ENCODE peak calls at places on chromosomes 13 and 19, in six cellular contexts. One of them, this sample, is unnamed.
A peak's percentile ranks its signal among the peaks of the same experiment; 100 is the strongest.

GRCh38 chr19:17754634-17755532 is 3.6 kb downstream of the FCHO1 start:
- DNase-seq in HL-60: no peak
- DNase-seq in brain microvascular endothelial cell: no peak
- DNase-seq in tibial artery: no peak
- DNase-seq in kidney epithelial cell: no peak
- DNase-seq in A673: no peak
- DNase-seq in this sample: no peak

GRCh38 chr19:40745402-40745780 is 4.9 kb downstream of the ACTMAP start:
- DNase-seq in HL-60: no peak
- DNase-seq in brain microvascular endothelial cell: peak; percentile 39
- DNase-seq in tibial artery: no peak
- DNase-seq in kidney epithelial cell: peak; percentile 32
- DNase-seq in A673: no peak
- DNase-seq in this sample: no peak

GRCh38 chr13:38898481-38898880 is 92.2 kb downstream of the STOML3 start:
- DNase-seq in HL-60: no peak
- DNase-seq in brain microvascular endothelial cell: no peak
- DNase-seq in tibial artery: no peak
- DNase-seq in kidney epithelial cell: no peak
- DNase-seq in A673: no peak
- DNase-seq in this sample: no peak

GRCh38 chr19:53780506-53780905 is 43.6 kb downstream of the NLRP12 start:
- DNase-seq in HL-60: no peak
- DNase-seq in brain microvascular endothelial cell: no peak
- DNase-seq in tibial artery: no peak
- DNase-seq in kidney epithelial cell: no peak
- DNase-seq in A673: no peak
- DNase-seq in this sample: no peak

GRCh38 chr19:5360003-5360820 is 19.6 kb upstream of the PTPRS start:
- DNase-seq in HL-60: no peak
- DNase-seq in brain microvascular endothelial cell: no peak
- DNase-seq in tibial artery: no peak
- DNase-seq in kidney epithelial cell: no peak
- DNase-seq in A673: no peak
- DNase-seq in this sample: no peak

GRCh38 chr13:28320209-28320608 is 174.7 kb downstream of the FLT1 start:
- DNase-seq in HL-60: no peak
- DNase-seq in brain microvascular endothelial cell: no peak
- DNase-seq in tibial artery: no peak
- DNase-seq in kidney epithelial cell: no peak
- DNase-seq in A673: no peak
- DNase-seq in this sample: no peak

GRCh38 chr19:56217039-56217949 is 15.2 kb downstream of the ZSCAN5C start:
- DNase-seq in HL-60: no peak
- DNase-seq in brain microvascular endothelial cell: peak; percentile 26
- DNase-seq in tibial artery: no peak
- DNase-seq in kidney epithelial cell: no peak
- DNase-seq in A673: peak; percentile 70
- DNase-seq in this sample: peak; percentile 1

GRCh38 chr13:34037636-34038325 is 219.8 kb downstream of the RFC3 start:
- DNase-seq in HL-60: no peak
- DNase-seq in brain microvascular endothelial cell: no peak
- DNase-seq in tibial artery: no peak
- DNase-seq in kidney epithelial cell: no peak
- DNase-seq in A673: no peak
- DNase-seq in this sample: no peak

GRCh38 chr13:79710376-79710775 is 229.4 kb downstream of the NDFIP2 start:
- DNase-seq in HL-60: peak; percentile 31
- DNase-seq in brain microvascular endothelial cell: no peak
- DNase-seq in tibial artery: no peak
- DNase-seq in kidney epithelial cell: peak; percentile 26
- DNase-seq in A673: peak; percentile 85
- DNase-seq in this sample: peak; percentile 27

GRCh38 chr13:99758465-99759162 is 213.0 kb downstream of the ZIC5 start:
- DNase-seq in HL-60: no peak
- DNase-seq in brain microvascular endothelial cell: no peak
- DNase-seq in tibial artery: no peak
- DNase-seq in kidney epithelial cell: no peak
- DNase-seq in A673: no peak
- DNase-seq in this sample: no peak

GRCh38 chr13:47908200-47908902 is 92.7 kb downstream of the SUCLA2 start:
- DNase-seq in HL-60: no peak
- DNase-seq in brain microvascular endothelial cell: peak; percentile 82
- DNase-seq in tibial artery: no peak
- DNase-seq in kidney epithelial cell: peak; percentile 25
- DNase-seq in A673: no peak
- DNase-seq in this sample: no peak

GRCh38 chr13:100597253-100597652 is 8.7 kb upstream of the GGACT start:
- DNase-seq in HL-60: no peak
- DNase-seq in brain microvascular endothelial cell: peak; percentile 24
- DNase-seq in tibial artery: no peak
- DNase-seq in kidney epithelial cell: no peak
- DNase-seq in A673: no peak
- DNase-seq in this sample: no peak

GRCh38 chr13:33051632-33052031 is 35.4 kb downstream of the KL start:
- DNase-seq in HL-60: no peak
- DNase-seq in brain microvascular endothelial cell: no peak
- DNase-seq in tibial artery: no peak
- DNase-seq in kidney epithelial cell: no peak
- DNase-seq in A673: no peak
- DNase-seq in this sample: no peak

GRCh38 chr13:36839281-36839680 is 20.3 kb downstream of the RFXAP start:
- DNase-seq in HL-60: no peak
- DNase-seq in brain microvascular endothelial cell: no peak
- DNase-seq in tibial artery: no peak
- DNase-seq in kidney epithelial cell: peak; percentile 62
- DNase-seq in A673: no peak
- DNase-seq in this sample: no peak

GRCh38 chr13:99992912-99993311 is 11.3 kb downstream of the ZIC2 start:
- DNase-seq in HL-60: no peak
- DNase-seq in brain microvascular endothelial cell: no peak
- DNase-seq in tibial artery: no peak
- DNase-seq in kidney epithelial cell: no peak
- DNase-seq in A673: peak; percentile 72
- DNase-seq in this sample: no peak

GRCh38 chr19:15161028-15161984 is 39.5 kb downstream of the NOTCH3 start:
- DNase-seq in HL-60: peak; percentile 36
- DNase-seq in brain microvascular endothelial cell: no peak
- DNase-seq in tibial artery: peak; percentile 68
- DNase-seq in kidney epithelial cell: no peak
- DNase-seq in A673: peak; percentile 56
- DNase-seq in this sample: no peak

GRCh38 chr19:35471946-35472345 is 18.3 kb downstream of the KRTDAP start:
- DNase-seq in HL-60: no peak
- DNase-seq in brain microvascular endothelial cell: no peak
- DNase-seq in tibial artery: no peak
- DNase-seq in kidney epithelial cell: no peak
- DNase-seq in A673: no peak
- DNase-seq in this sample: no peak

GRCh38 chr19:42942187-42942789 is 5.3 kb upstream of the PSG7 start:
- DNase-seq in HL-60: no peak
- DNase-seq in brain microvascular endothelial cell: no peak
- DNase-seq in tibial artery: no peak
- DNase-seq in kidney epithelial cell: no peak
- DNase-seq in A673: peak; percentile 17
- DNase-seq in this sample: no peak
- TF ChIP-seq CTCF in HL-60: peak; percentile 35
- TF ChIP-seq CTCF in brain microvascular endothelial cell: peak; percentile 71
- TF ChIP-seq CTCF in tibial artery: no peak
- TF ChIP-seq CTCF in kidney epithelial cell: peak; percentile 50
- TF ChIP-seq CTCF in A673: peak; percentile 52
- TF ChIP-seq CTCF in this sample: peak; percentile 65

GRCh38 chr19:52366414-52366824 is 3.3 kb upstream of the ZNF880 start:
- DNase-seq in HL-60: no peak
- DNase-seq in brain microvascular endothelial cell: no peak
- DNase-seq in tibial artery: no peak
- DNase-seq in kidney epithelial cell: no peak
- DNase-seq in A673: no peak
- DNase-seq in this sample: no peak

GRCh38 chr19:52370341-52370710 is 603 bp downstream of the ZNF880 start:
- DNase-seq in HL-60: no peak
- DNase-seq in brain microvascular endothelial cell: no peak
- DNase-seq in tibial artery: no peak
- DNase-seq in kidney epithelial cell: no peak
- DNase-seq in A673: no peak
- DNase-seq in this sample: no peak

DNA sequence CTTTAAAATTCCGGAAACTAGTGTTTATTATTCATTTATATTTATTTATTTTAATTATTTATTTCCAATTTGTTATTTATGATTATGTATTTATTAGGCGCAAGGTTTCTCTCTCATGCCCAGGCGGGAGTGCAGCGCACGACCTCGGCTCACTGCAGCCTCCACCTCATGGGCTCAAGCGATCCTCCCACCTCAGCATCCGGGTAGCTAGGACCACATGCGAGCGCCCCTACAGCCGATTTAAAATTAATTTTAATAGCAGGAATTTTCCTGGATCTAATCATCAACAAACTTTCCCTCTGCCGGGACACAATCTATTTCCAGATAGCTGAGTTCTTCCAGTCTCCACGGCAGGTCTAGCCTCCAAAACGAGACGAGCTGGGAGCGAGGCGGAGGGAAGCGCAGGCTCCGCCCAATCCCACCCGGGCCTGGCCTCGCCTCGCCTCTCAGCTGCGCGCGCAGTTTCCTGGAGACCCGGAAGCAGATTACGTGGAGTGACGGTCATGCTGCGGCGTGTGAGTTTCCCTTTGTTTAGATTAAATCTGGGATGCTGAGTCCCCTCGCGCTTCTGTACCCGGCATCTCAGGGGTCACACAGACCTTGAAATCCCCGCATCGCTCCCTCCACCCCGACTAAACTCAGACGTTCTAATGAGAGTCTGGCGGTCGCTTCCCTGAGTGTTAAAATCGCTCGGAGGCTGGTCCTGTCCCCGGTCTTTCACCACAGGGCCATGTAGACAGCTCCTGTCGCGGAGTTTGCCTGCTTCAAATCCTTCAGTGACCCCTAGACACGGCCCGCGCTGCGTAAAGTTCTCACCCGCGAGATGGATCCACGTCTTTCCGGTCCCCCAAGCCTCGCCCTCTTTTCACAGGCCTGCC is at the start of gene ZNF880:
- DNase-seq in HL-60: peak; percentile 91
- DNase-seq in brain microvascular endothelial cell: peak; percentile 87
- DNase-seq in tibial artery: peak; percentile 95
- DNase-seq in kidney epithelial cell: peak; percentile 55
- DNase-seq in A673: peak; percentile 87
- DNase-seq in this sample: peak; percentile 46
- H3K4me3 ChIP-seq in HL-60: peak within 1 kb of the TSS; percentile 56
- H3K4me3 ChIP-seq in brain microvascular endothelial cell: peak within 1 kb of the TSS; percentile 88
- H3K4me3 ChIP-seq in tibial artery: peak within 1 kb of the TSS; percentile 85
- H3K4me3 ChIP-seq in kidney epithelial cell: peak within 1 kb of the TSS; percentile 58
- H3K4me3 ChIP-seq in A673: peak within 1 kb of the TSS; percentile 51
- H3K4me3 ChIP-seq in this sample: peak within 1 kb of the TSS; percentile 76

GRCh38 chr13:30790592-30790991 is 55.2 kb downstream of the ALOX5AP start:
- DNase-seq in HL-60: no peak
- DNase-seq in brain microvascular endothelial cell: no peak
- DNase-seq in tibial artery: no peak
- DNase-seq in kidney epithelial cell: no peak
- DNase-seq in A673: no peak
- DNase-seq in this sample: no peak

GRCh38 chr13:30791354-30791921 is 56.1 kb downstream of the ALOX5AP start:
- DNase-seq in HL-60: no peak
- DNase-seq in brain microvascular endothelial cell: no peak
- DNase-seq in tibial artery: no peak
- DNase-seq in kidney epithelial cell: no peak
- DNase-seq in A673: no peak
- DNase-seq in this sample: peak; percentile 25

GRCh38 chr13:30796132-30796832 is 60.9 kb downstream of the ALOX5AP start:
- DNase-seq in HL-60: peak; percentile 19
- DNase-seq in brain microvascular endothelial cell: peak; percentile 43
- DNase-seq in tibial artery: no peak
- DNase-seq in kidney epithelial cell: peak; percentile 31
- DNase-seq in A673: peak; percentile 20
- DNase-seq in this sample: peak; percentile 48

GRCh38 chr13:30789360-30789862 is 54.1 kb downstream of the ALOX5AP start:
- DNase-seq in HL-60: no peak
- DNase-seq in brain microvascular endothelial cell: no peak
- DNase-seq in tibial artery: no peak
- DNase-seq in kidney epithelial cell: no peak
- DNase-seq in A673: no peak
- DNase-seq in this sample: no peak

DNA sequence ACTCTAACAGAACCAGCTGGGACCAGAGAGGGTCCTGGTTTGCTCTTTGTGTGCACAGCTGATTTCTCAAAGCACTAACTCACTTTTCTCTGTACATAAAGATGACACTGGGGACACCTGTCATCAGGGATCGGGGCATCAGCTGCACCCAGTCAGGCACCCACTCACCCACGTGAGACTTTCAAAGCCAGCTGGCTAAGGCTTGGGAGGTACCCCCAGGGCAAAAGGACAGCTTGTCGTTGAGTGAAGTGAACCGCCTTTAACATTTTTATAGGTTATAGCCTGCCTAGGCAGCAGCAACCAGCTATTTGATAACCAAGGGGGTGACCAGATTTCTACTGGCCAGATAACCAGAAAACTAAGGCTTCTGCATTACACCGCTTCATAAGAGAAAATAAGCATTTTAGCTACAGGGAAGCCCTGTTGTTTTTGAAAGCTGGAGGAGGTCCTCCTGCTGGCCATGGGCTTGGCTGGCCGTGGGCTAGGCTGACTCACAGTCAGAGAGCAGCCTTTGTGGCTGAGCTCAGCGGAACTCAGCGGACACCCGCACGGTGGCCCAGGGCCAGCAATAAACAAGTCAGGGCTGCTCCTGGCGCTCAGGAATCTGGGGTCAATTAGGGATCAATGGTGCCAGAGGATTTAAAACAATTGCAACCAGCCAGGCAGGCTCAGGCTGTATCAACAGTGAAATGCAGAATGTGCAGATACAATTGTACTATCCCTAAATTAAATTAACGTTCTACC is 57.1 kb downstream of the ALOX5AP start:
- DNase-seq in HL-60: no peak
- DNase-seq in brain microvascular endothelial cell: peak; percentile 93
- DNase-seq in tibial artery: peak; percentile 87
- DNase-seq in kidney epithelial cell: peak; percentile 84
- DNase-seq in A673: no peak
- DNase-seq in this sample: peak; percentile 85
- TF ChIP-seq CTCF in HL-60: no peak
- TF ChIP-seq CTCF in brain microvascular endothelial cell: peak; percentile 81
- TF ChIP-seq CTCF in tibial artery: peak; percentile 48
- TF ChIP-seq CTCF in kidney epithelial cell: peak; percentile 71
- TF ChIP-seq CTCF in A673: no peak
- TF ChIP-seq CTCF in this sample: peak; percentile 71

GRCh38 chr19:12647490-12648071 is 19.0 kb downstream of the MAN2B1 start:
- DNase-seq in HL-60: no peak
- DNase-seq in brain microvascular endothelial cell: peak; percentile 16
- DNase-seq in tibial artery: peak; percentile 77
- DNase-seq in kidney epithelial cell: no peak
- DNase-seq in A673: peak; percentile 60
- DNase-seq in this sample: no peak

GRCh38 chr19:12649941-12650340 is 16.6 kb downstream of the MAN2B1 start:
- DNase-seq in HL-60: no peak
- DNase-seq in brain microvascular endothelial cell: no peak
- DNase-seq in tibial artery: no peak
- DNase-seq in kidney epithelial cell: no peak
- DNase-seq in A673: no peak
- DNase-seq in this sample: no peak

GRCh38 chr19:12647047-12647446 is 19.5 kb downstream of the MAN2B1 start:
- DNase-seq in HL-60: no peak
- DNase-seq in brain microvascular endothelial cell: no peak
- DNase-seq in tibial artery: no peak
- DNase-seq in kidney epithelial cell: no peak
- DNase-seq in A673: no peak
- DNase-seq in this sample: no peak

GRCh38 chr19:12646551-12646950 is 20.0 kb downstream of the MAN2B1 start:
- DNase-seq in HL-60: no peak
- DNase-seq in brain microvascular endothelial cell: no peak
- DNase-seq in tibial artery: no peak
- DNase-seq in kidney epithelial cell: no peak
- DNase-seq in A673: no peak
- DNase-seq in this sample: no peak

GRCh38 chr19:12648088-12648487 is 18.5 kb downstream of the MAN2B1 start:
- DNase-seq in HL-60: no peak
- DNase-seq in brain microvascular endothelial cell: no peak
- DNase-seq in tibial artery: no peak
- DNase-seq in kidney epithelial cell: no peak
- DNase-seq in A673: no peak
- DNase-seq in this sample: no peak
- H3K4me3 ChIP-seq in HL-60: no peak overlapping the region
- H3K4me3 ChIP-seq in brain microvascular endothelial cell: peak overlapping the region; percentile 9
- H3K4me3 ChIP-seq in tibial artery: peak overlapping the region; percentile 32
- H3K4me3 ChIP-seq in kidney epithelial cell: peak overlapping the region; percentile 22
- H3K4me3 ChIP-seq in A673: peak overlapping the region; percentile 28
- H3K4me3 ChIP-seq in this sample: no peak overlapping the region

This sample was measured in AG09309.